ENCODE peak calls at places on chromosomes 1 and 21, in four cellular contexts. M, C, A and Y are unnamed samples.

GRCh38 chr1:27508139-27508665 is 18.2 kb upstream of the WASF2 start:
- DNase-seq in C (no peak), A (no peak), M (no peak), Y (no peak)

GRCh38 chr1:46522184-46522968 is 29.1 kb downstream of the KNCN start:
- DNase-seq in A (no peak), M (no peak), C (peak), Y (peak)

GRCh38 chr1:212062832-212063438 is 27.4 kb downstream of the DTL start:
- DNase-seq in A (no peak), C (no peak), M (no peak), Y (peak)

GRCh38 chr1:52542085-52542688 is 10.7 kb downstream of the TUT4 start:
- DNase-seq in C (no peak), A (no peak), M (no peak), Y (no peak)

GRCh38 chr1:98086796-98087195 is 166.0 kb upstream of the DPYD start:
- DNase-seq in A (no peak), C (no peak), M (no peak), Y (peak)

GRCh38 chr1:93255222-93256079 is 74.9 kb downstream of the CCDC18 start:
- DNase-seq in A (no peak), M (no peak), C (no peak), Y (peak)

GRCh38 chr1:225654277-225654597 is 1.3 kb upstream of the ENAH start:
- DNase-seq in M (no peak), A (no peak), C (no peak), Y (no peak)

GRCh38 chr1:108125312-108126138 is 74.6 kb downstream of the SLC25A24 start:
- DNase-seq in M (no peak), A (no peak), C (no peak), Y (peak)

GRCh38 chr1:1937549-1938275 is 18.6 kb upstream of the TMEM52 start:
- DNase-seq in M (no peak), A (no peak), C (no peak), Y (no peak)

GRCh38 chr1:53654216-53655210 is 84.5 kb downstream of the GLIS1 start:
- DNase-seq in M (no peak), C (no peak), A (no peak), Y (no peak)

GRCh38 chr1:224726783-224727182 is 110.7 kb downstream of the CNIH3 start:
- DNase-seq in M (no peak), A (no peak), C (no peak), Y (peak)

GRCh38 chr1:71054281-71054731 is 6.7 kb upstream of the PTGER3 start:
- DNase-seq in M (no peak), A (no peak), C (peak), Y (no peak)

DNA sequence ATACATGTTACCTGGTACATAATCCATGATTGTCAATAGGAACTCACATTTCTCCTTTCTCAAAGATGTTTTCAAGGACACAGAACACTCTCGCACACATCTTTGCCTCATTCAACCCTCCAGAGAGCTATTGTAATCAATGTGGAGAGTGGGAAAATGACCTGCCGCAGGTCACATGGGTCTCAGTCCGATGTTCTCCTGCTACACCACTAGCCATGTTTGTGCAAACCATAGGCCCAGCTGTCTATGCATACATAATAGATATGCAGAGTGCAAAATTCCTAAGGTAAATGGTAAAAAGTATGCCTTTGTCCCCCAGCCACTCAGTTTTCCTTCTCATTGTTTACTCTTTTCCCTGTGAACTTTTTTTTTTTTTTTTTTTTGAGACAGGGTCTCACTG is 89.2 kb downstream of the ADSS2 start:
- DNase-seq in A (no peak), M (no peak), C (no peak), Y (no peak)
- H3K27ac ChIP-seq in A (no peak), M (peak), C (no peak), Y (no peak)

DNA sequence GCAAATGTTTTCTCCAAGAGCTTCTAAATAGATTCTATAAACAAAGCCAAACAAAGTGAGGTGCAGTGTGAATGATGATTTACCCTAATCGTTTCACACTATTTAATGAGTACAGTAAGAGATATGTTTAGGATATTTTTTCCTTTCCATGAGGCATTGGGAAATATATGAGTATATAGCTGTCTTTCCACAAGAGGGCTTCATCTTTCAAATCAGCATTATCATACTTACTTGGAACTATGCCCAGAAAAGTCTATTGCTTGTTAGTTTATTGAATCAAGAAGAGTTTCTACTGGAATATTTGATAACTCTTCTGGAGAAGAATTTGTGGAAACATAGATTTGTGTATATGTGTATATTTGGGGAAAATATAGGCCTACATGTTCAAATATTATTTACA is 277.1 kb upstream of the BRINP3 start:
- DNase-seq in A (no peak), M (no peak), C (no peak), Y (peak)
- TF ChIP-seq CTCF in A (no peak), M (no peak), C (no peak), Y (peak)

GRCh38 chr21:42721341-42721824 is 68.0 kb downstream of the PDE9A start:
- DNase-seq in A (no peak), M (no peak), C (no peak), Y (no peak)

GRCh38 chr21:42722808-42723470 is 69.5 kb downstream of the PDE9A start:
- DNase-seq in C (no peak), M (no peak), A (no peak), Y (no peak)

GRCh38 chr21:42725416-42725930 is 72.1 kb downstream of the PDE9A start:
- DNase-seq in C (no peak), A (no peak), M (no peak), Y (no peak)

GRCh38 chr21:42722153-42722552 is 68.7 kb downstream of the PDE9A start:
- DNase-seq in M (no peak), A (no peak), C (no peak), Y (no peak)

DNA sequence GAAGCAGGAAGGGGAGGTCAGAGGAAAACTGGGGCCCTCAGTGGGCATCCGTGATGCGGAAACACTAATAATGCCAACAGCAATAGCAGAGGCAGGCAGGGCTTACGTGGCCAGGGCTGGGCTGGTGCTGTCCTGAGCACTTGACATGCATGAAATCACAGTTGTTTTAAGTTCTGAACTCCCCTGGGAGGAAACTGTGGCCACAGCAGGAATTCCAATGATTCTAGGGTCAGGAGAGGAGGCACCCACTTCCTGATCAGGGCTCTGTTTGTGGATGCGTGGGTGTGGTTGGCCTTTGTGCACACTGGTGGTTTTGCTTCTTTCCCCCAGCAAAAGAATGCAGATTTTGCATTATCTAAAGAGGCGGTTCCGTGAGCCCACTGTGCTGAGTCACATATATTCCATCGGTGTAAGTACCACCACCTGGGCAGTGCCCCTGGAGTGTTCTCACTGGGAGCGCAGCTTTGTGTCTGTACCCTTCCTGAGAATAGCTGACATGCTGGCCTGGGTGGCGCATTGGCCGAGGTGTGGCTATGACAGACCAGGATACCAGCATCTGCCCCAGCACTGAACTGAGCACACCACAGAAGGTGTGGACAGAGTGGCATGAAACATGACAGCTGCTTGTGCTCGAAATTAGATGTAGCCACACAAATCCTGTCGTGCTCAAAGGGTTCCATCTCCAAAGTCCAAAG is 71.0 kb downstream of the PDE9A start:
- DNase-seq in C (no peak), M (no peak), A (no peak), Y (peak)
- H3K27ac ChIP-seq in C (peak), M (no peak), A (peak), Y (no peak)

DNA sequence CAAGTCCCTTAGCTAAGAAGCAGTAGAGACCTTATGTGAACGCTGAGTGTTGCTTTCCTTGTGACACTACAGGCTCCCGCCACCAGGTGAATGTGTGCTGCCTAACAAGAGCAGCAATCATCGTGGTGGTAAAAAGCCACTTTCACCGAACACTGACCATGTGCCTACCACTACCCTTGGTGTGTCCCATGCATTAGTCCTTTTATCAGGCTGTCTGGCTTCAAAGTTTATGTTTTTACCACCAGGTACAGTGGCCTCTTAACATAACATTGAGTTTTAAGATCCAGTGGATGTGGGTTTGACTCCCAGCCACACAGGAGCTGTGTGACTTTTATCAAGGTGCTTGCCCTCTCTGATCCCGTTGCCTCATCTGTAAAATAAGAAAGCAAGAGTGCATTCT is 1.7 kb downstream of the C1QB start:
- DNase-seq in M (no peak), C (no peak), A (no peak), Y (no peak)
- TF ChIP-seq CTCF in M (no peak), C (no peak), A (no peak), Y (no peak)

GRCh38 chr1:203381151-203381751 is 30.3 kb upstream of the FMOD start:
- DNase-seq in A (no peak), C (no peak), M (no peak), Y (no peak)
- H3K27ac ChIP-seq in A (peak), C (peak), M (no peak), Y (no peak)

DNA sequence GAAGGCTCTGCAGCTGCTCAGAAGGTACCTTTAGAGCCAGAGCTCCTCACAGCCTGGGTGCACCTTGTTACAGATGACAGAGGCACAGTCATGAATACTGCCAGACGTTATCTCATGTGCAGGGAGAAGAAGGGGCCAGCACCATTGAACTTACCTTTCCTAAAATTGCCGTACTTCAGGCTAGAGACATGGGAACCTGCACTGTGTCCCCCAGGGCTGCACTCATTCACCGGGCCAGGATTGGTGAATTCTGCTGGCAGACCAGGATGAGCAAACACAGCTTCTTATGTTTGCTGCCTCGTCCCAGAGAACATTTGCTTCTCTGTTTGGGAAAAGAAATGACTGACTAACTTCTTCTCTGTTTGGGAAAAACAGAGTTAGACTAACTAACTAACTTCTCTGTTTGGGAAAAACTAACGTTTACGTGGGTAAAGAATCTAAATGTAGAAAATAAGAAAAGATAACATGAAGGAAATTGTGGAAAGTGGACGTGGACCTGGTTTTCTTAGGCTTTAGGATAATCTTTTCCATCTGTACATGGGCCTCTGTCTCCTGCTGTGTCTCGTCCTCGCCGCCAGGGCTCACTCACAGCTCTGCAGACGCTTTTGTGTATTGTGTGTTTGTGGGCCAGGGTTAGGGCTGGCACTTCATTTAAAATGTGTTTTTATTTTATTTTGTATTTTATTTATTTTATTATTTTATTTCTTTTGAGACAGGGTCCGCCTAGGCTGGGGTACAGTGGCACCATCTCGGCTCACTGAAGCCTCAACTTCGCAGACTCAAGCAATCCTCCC is 9.9 kb downstream of the OBSCN start:
- DNase-seq in A (no peak), M (no peak), C (no peak), Y (no peak)
- TF ChIP-seq CTCF in A (no peak), M (no peak), C (no peak), Y (no peak)

DNA sequence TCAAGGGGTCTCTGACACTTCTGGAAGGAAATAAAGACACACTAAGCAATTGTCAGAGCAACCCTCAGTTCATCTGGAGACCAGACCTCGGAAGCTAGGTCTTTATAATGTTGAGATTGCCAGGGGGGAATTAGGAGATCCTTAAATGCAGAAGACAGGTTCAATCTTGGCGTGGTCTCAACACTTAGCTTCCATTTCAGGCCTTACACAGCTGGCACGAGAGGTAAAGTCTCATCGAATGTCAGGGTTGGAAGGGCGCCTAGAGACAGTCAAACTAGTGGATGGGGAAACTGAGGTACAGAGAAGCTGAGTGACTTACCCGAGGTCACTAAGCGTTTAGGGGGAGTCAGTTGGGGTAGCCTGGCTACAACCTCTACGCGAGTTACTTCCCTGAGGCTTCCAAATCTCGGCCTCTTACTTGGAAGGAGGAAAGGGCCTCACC is 562 bp upstream of the EPB41 start:
- DNase-seq in M (no peak), A (no peak), C (no peak), Y (no peak)
- H3K27ac ChIP-seq in M (peak), A (peak), C (peak), Y (peak)

GRCh38 chr1:207993477-207994445 is 82.8 kb upstream of the CD34 start:
- DNase-seq in C (no peak), M (no peak), A (no peak), Y (no peak)
- TF ChIP-seq CTCF in C (no peak), M (no peak), A (no peak), Y (no peak)

GRCh38 chr1:193211539-193211938 is 25.1 kb upstream of the B3GALT2 start:
- DNase-seq in A (no peak), M (no peak), C (no peak), Y (peak)
- H3K27ac ChIP-seq in A (no peak), M (peak), C (no peak), Y (no peak)